ENCODE peak calls at places on chromosomes 2 and 18, in six cellular contexts. One of them, this sample, is unnamed.
A peak's percentile ranks its signal among the peaks of the same experiment; 100 is the strongest.

GRCh38 chr2:98254504-98255059 is 91.7 kb upstream of the CNGA3 start:
- DNase-seq in A549: no peak
- DNase-seq in cardiac muscle cell: no peak
- DNase-seq in kidney epithelial cell: no peak
- DNase-seq in sigmoid colon: no peak
- DNase-seq in mucosa of descending colon: no peak
- DNase-seq in this sample: no peak

GRCh38 chr18:74342416-74343043 is 26.9 kb downstream of the C18orf63 start:
- DNase-seq in A549: peak; percentile 69
- DNase-seq in cardiac muscle cell: peak; percentile 86
- DNase-seq in kidney epithelial cell: peak; percentile 18
- DNase-seq in sigmoid colon: no peak
- DNase-seq in mucosa of descending colon: no peak
- DNase-seq in this sample: peak; percentile 46

GRCh38 chr18:72342933-72343332 is 201.2 kb downstream of the CBLN2 start:
- DNase-seq in A549: no peak
- DNase-seq in cardiac muscle cell: no peak
- DNase-seq in kidney epithelial cell: no peak
- DNase-seq in sigmoid colon: no peak
- DNase-seq in mucosa of descending colon: no peak
- DNase-seq in this sample: no peak

GRCh38 chr2:222993920-222994650 is 57.9 kb upstream of the KCNE4 start:
- DNase-seq in A549: peak; percentile 41
- DNase-seq in cardiac muscle cell: peak; percentile 97
- DNase-seq in kidney epithelial cell: no peak
- DNase-seq in sigmoid colon: peak; percentile 98
- DNase-seq in mucosa of descending colon: peak; percentile 52
- DNase-seq in this sample: no peak

GRCh38 chr2:134104754-134105153 is 149.1 kb upstream of the MGAT5 start:
- DNase-seq in A549: no peak
- DNase-seq in cardiac muscle cell: no peak
- DNase-seq in kidney epithelial cell: no peak
- DNase-seq in sigmoid colon: no peak
- DNase-seq in mucosa of descending colon: no peak
- DNase-seq in this sample: no peak

GRCh38 chr2:133789743-133790142 is 221.5 kb upstream of the NCKAP5 start:
- DNase-seq in A549: no peak
- DNase-seq in cardiac muscle cell: peak; percentile 27
- DNase-seq in kidney epithelial cell: no peak
- DNase-seq in sigmoid colon: no peak
- DNase-seq in mucosa of descending colon: no peak
- DNase-seq in this sample: no peak

GRCh38 chr2:205814039-205814364 is 131.7 kb downstream of the NRP2 start:
- DNase-seq in A549: no peak
- DNase-seq in cardiac muscle cell: no peak
- DNase-seq in kidney epithelial cell: no peak
- DNase-seq in sigmoid colon: no peak
- DNase-seq in mucosa of descending colon: no peak
- DNase-seq in this sample: no peak

GRCh38 chr2:9715238-9715637 is 84.4 kb upstream of the YWHAQ start:
- DNase-seq in A549: no peak
- DNase-seq in cardiac muscle cell: peak; percentile 58
- DNase-seq in kidney epithelial cell: no peak
- DNase-seq in sigmoid colon: peak; percentile 4
- DNase-seq in mucosa of descending colon: no peak
- DNase-seq in this sample: no peak

GRCh38 chr2:190137561-190137960 is 75.0 kb upstream of the MSTN start:
- DNase-seq in A549: no peak
- DNase-seq in cardiac muscle cell: peak; percentile 74
- DNase-seq in kidney epithelial cell: no peak
- DNase-seq in sigmoid colon: no peak
- DNase-seq in mucosa of descending colon: no peak
- DNase-seq in this sample: no peak

GRCh38 chr18:45481846-45482245 is 133.4 kb upstream of the SLC14A2 start:
- DNase-seq in A549: no peak
- DNase-seq in cardiac muscle cell: peak; percentile 31
- DNase-seq in kidney epithelial cell: no peak
- DNase-seq in sigmoid colon: no peak
- DNase-seq in mucosa of descending colon: no peak
- DNase-seq in this sample: no peak

GRCh38 chr2:205772983-205773382 is 90.7 kb downstream of the NRP2 start:
- DNase-seq in A549: no peak
- DNase-seq in cardiac muscle cell: no peak
- DNase-seq in kidney epithelial cell: no peak
- DNase-seq in sigmoid colon: no peak
- DNase-seq in mucosa of descending colon: no peak
- DNase-seq in this sample: no peak

GRCh38 chr2:3766824-3767223 is 63.4 kb downstream of the DCDC2C start:
- DNase-seq in A549: no peak
- DNase-seq in cardiac muscle cell: no peak
- DNase-seq in kidney epithelial cell: no peak
- DNase-seq in sigmoid colon: no peak
- DNase-seq in mucosa of descending colon: no peak
- DNase-seq in this sample: no peak

GRCh38 chr2:114294814-114295213 is 147.6 kb upstream of the DPP10 start:
- DNase-seq in A549: no peak
- DNase-seq in cardiac muscle cell: no peak
- DNase-seq in kidney epithelial cell: no peak
- DNase-seq in sigmoid colon: no peak
- DNase-seq in mucosa of descending colon: no peak
- DNase-seq in this sample: no peak

GRCh38 chr18:76420888-76421287 is 74.2 kb downstream of the ZNF516 start:
- DNase-seq in A549: no peak
- DNase-seq in cardiac muscle cell: no peak
- DNase-seq in kidney epithelial cell: no peak
- DNase-seq in sigmoid colon: no peak
- DNase-seq in mucosa of descending colon: no peak
- DNase-seq in this sample: no peak

GRCh38 chr2:172090044-172090946 is 5.0 kb downstream of the DLX1 start:
- DNase-seq in A549: no peak
- DNase-seq in cardiac muscle cell: no peak
- DNase-seq in kidney epithelial cell: no peak
- DNase-seq in sigmoid colon: no peak
- DNase-seq in mucosa of descending colon: no peak
- DNase-seq in this sample: no peak

GRCh38 chr2:193989645-193990044 is 1667.4 kb upstream of the SLC39A10 start:
- DNase-seq in A549: no peak
- DNase-seq in cardiac muscle cell: no peak
- DNase-seq in kidney epithelial cell: no peak
- DNase-seq in sigmoid colon: no peak
- DNase-seq in mucosa of descending colon: no peak
- DNase-seq in this sample: no peak

GRCh38 chr2:38160517-38160916 is 84.6 kb upstream of the CYP1B1 start:
- DNase-seq in A549: no peak
- DNase-seq in cardiac muscle cell: no peak
- DNase-seq in kidney epithelial cell: no peak
- DNase-seq in sigmoid colon: no peak
- DNase-seq in mucosa of descending colon: no peak
- DNase-seq in this sample: no peak

GRCh38 chr18:24460388-24460787 is at the start of gene HRH4:
- DNase-seq in A549: no peak
- DNase-seq in cardiac muscle cell: no peak
- DNase-seq in kidney epithelial cell: no peak
- DNase-seq in sigmoid colon: no peak
- DNase-seq in mucosa of descending colon: no peak
- DNase-seq in this sample: no peak

GRCh38 chr2:239910404-239910803 is 114.7 kb downstream of the NDUFA10 start:
- DNase-seq in A549: no peak
- DNase-seq in cardiac muscle cell: no peak
- DNase-seq in kidney epithelial cell: no peak
- DNase-seq in sigmoid colon: no peak
- DNase-seq in mucosa of descending colon: no peak
- DNase-seq in this sample: no peak

GRCh38 chr2:29062371-29062770 is 12.0 kb downstream of the PCARE start:
- DNase-seq in A549: no peak
- DNase-seq in cardiac muscle cell: no peak
- DNase-seq in kidney epithelial cell: no peak
- DNase-seq in sigmoid colon: no peak
- DNase-seq in mucosa of descending colon: no peak
- DNase-seq in this sample: no peak

GRCh38 chr2:98508690-98509054 is 64.0 kb downstream of the INPP4A start:
- DNase-seq in A549: no peak
- DNase-seq in cardiac muscle cell: peak; percentile 96
- DNase-seq in kidney epithelial cell: no peak
- DNase-seq in sigmoid colon: peak; percentile 82
- DNase-seq in mucosa of descending colon: peak; percentile 58
- DNase-seq in this sample: no peak

GRCh38 chr2:106030287-106031268 is 163.5 kb downstream of the UXS1 start:
- DNase-seq in A549: peak; percentile 36
- DNase-seq in cardiac muscle cell: peak; percentile 96
- DNase-seq in kidney epithelial cell: no peak
- DNase-seq in sigmoid colon: peak; percentile 86
- DNase-seq in mucosa of descending colon: no peak
- DNase-seq in this sample: peak; percentile 21

GRCh38 chr2:113246606-113247005 is 32.1 kb downstream of the PAX8 start:
- DNase-seq in A549: no peak
- DNase-seq in cardiac muscle cell: no peak
- DNase-seq in kidney epithelial cell: no peak
- DNase-seq in sigmoid colon: no peak
- DNase-seq in mucosa of descending colon: no peak
- DNase-seq in this sample: no peak

GRCh38 chr2:72915907-72916742 is 1.2 kb upstream of the EMX1 start:
- DNase-seq in A549: peak; percentile 68
- DNase-seq in cardiac muscle cell: peak; percentile 42
- DNase-seq in kidney epithelial cell: no peak
- DNase-seq in sigmoid colon: peak; percentile 66
- DNase-seq in mucosa of descending colon: peak; percentile 72
- DNase-seq in this sample: peak; percentile 74

GRCh38 chr18:32735781-32736180 is 37.0 kb downstream of the KLHL14 start:
- DNase-seq in A549: no peak
- DNase-seq in cardiac muscle cell: peak; percentile 0
- DNase-seq in kidney epithelial cell: peak; percentile 80
- DNase-seq in sigmoid colon: no peak
- DNase-seq in mucosa of descending colon: no peak
- DNase-seq in this sample: peak; percentile 29

GRCh38 chr2:25617948-25618646 is 55.3 kb downstream of the DTNB start:
- DNase-seq in A549: peak; percentile 52
- DNase-seq in cardiac muscle cell: peak; percentile 83
- DNase-seq in kidney epithelial cell: peak; percentile 53
- DNase-seq in sigmoid colon: no peak
- DNase-seq in mucosa of descending colon: no peak
- DNase-seq in this sample: peak; percentile 20
- TF ChIP-seq CTCF in A549: no peak
- TF ChIP-seq CTCF in cardiac muscle cell: no peak
- TF ChIP-seq CTCF in kidney epithelial cell: no peak
- TF ChIP-seq CTCF in sigmoid colon: no peak
- TF ChIP-seq CTCF in mucosa of descending colon: no peak
- TF ChIP-seq CTCF in this sample: no peak

GRCh38 chr18:52554180-52554579 is 214.2 kb downstream of the DCC start:
- DNase-seq in A549: no peak
- DNase-seq in cardiac muscle cell: no peak
- DNase-seq in kidney epithelial cell: no peak
- DNase-seq in sigmoid colon: no peak
- DNase-seq in mucosa of descending colon: no peak
- DNase-seq in this sample: no peak
- TF ChIP-seq CTCF in A549: no peak
- TF ChIP-seq CTCF in cardiac muscle cell: no peak
- TF ChIP-seq CTCF in kidney epithelial cell: no peak
- TF ChIP-seq CTCF in sigmoid colon: no peak
- TF ChIP-seq CTCF in mucosa of descending colon: no peak
- TF ChIP-seq CTCF in this sample: no peak

GRCh38 chr2:109440507-109441156 is 173.1 kb downstream of the SEPTIN10 start:
- DNase-seq in A549: no peak
- DNase-seq in cardiac muscle cell: peak; percentile 33
- DNase-seq in kidney epithelial cell: no peak
- DNase-seq in sigmoid colon: peak; percentile 4
- DNase-seq in mucosa of descending colon: no peak
- DNase-seq in this sample: no peak
- TF ChIP-seq CTCF in A549: no peak
- TF ChIP-seq CTCF in cardiac muscle cell: no peak
- TF ChIP-seq CTCF in kidney epithelial cell: no peak
- TF ChIP-seq CTCF in sigmoid colon: no peak
- TF ChIP-seq CTCF in mucosa of descending colon: no peak
- TF ChIP-seq CTCF in this sample: no peak

GRCh38 chr2:26344581-26345283 is 1.2 kb upstream of the SELENOI start:
- DNase-seq in A549: peak; percentile 73
- DNase-seq in cardiac muscle cell: peak; percentile 55
- DNase-seq in kidney epithelial cell: no peak
- DNase-seq in sigmoid colon: no peak
- DNase-seq in mucosa of descending colon: peak; percentile 58
- DNase-seq in this sample: peak; percentile 68

GRCh38 chr2:26346454-26347053 is at the start of gene ADGRF3:
- DNase-seq in A549: peak; percentile 57
- DNase-seq in cardiac muscle cell: peak; percentile 36
- DNase-seq in kidney epithelial cell: no peak
- DNase-seq in sigmoid colon: peak; percentile 72
- DNase-seq in mucosa of descending colon: peak; percentile 81
- DNase-seq in this sample: peak; percentile 55

GRCh38 chr2:26347286-26347865 is 787 bp upstream of the ADGRF3 start:
- DNase-seq in A549: no peak
- DNase-seq in cardiac muscle cell: no peak
- DNase-seq in kidney epithelial cell: no peak
- DNase-seq in sigmoid colon: no peak
- DNase-seq in mucosa of descending colon: no peak
- DNase-seq in this sample: no peak

GRCh38 chr2:26345284-26345553 is 724 bp upstream of the SELENOI start:
- DNase-seq in A549: no peak
- DNase-seq in cardiac muscle cell: no peak
- DNase-seq in kidney epithelial cell: no peak
- DNase-seq in sigmoid colon: no peak
- DNase-seq in mucosa of descending colon: no peak
- DNase-seq in this sample: no peak

DNA sequence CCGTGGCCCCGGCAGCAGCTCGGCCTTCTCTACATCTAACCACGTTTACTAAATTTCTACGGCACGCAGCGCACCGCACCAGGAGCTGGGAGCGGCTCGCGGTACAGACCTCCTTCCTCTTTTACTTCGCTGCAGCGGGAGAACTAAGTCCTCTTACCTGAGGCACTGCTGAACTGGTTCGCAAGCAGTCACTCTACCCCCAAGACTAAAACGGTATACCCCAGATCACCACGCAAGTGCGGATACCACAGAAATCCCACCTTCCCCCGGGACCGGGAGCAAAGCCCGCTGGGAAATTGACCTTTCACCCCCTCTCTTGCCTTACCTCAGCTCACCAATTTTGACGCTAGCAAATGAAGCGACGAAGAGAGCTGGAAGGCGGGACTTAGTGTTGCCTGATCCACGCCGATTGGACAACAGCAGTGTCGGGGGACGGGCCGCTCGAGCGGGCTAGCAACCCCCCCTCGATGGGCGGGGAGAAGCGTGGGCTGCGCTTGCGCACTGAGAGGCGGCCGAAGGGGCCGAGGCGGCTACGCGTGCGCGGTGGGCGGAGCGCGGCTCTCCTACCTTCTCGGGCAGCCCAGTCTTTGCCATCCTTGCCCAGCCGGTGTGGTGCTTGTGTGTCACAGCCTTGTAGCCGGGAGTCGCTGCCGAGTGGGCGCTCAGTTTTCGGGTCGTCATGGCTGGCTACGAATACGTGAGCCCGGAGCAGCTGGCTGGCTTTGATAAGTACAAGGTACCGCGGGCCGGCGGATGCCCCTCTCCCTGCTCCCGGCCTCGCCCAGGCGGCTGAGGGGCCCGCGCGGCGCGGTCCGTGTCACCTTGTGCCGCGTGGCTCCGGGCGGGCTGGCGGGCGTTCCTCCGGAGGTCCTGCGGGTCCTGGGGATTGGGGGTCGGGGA is at the start of gene SELENOI:
- DNase-seq in A549: peak; percentile 100
- DNase-seq in cardiac muscle cell: peak; percentile 99
- DNase-seq in kidney epithelial cell: peak; percentile 92
- DNase-seq in sigmoid colon: peak; percentile 99
- DNase-seq in mucosa of descending colon: peak; percentile 99
- DNase-seq in this sample: peak; percentile 99
- TF ChIP-seq CTCF in A549: no peak
- TF ChIP-seq CTCF in cardiac muscle cell: no peak
- TF ChIP-seq CTCF in kidney epithelial cell: no peak
- TF ChIP-seq CTCF in sigmoid colon: no peak
- TF ChIP-seq CTCF in mucosa of descending colon: no peak
- TF ChIP-seq CTCF in this sample: no peak

GRCh38 chr2:189115126-189115525 is 64.4 kb downstream of the COL5A2 start:
- DNase-seq in A549: no peak
- DNase-seq in cardiac muscle cell: peak; percentile 62
- DNase-seq in kidney epithelial cell: no peak
- DNase-seq in sigmoid colon: no peak
- DNase-seq in mucosa of descending colon: no peak
- DNase-seq in this sample: no peak
- TF ChIP-seq CTCF in A549: peak; percentile 51
- TF ChIP-seq CTCF in cardiac muscle cell: peak; percentile 16
- TF ChIP-seq CTCF in kidney epithelial cell: no peak
- TF ChIP-seq CTCF in sigmoid colon: no peak
- TF ChIP-seq CTCF in mucosa of descending colon: no peak
- TF ChIP-seq CTCF in this sample: no peak